ENCODE peak calls at places on chromosomes 6 and 20, in ten cellular contexts. G, A, F, H, M, O, Z, E, U and L are unnamed samples. For H3K9me3, the result is how much of the 10 kb centered on the place peaks cover.

GRCh38 chr6:4640139-4640538 is 136.1 kb upstream of the CDYL start:
- DNase-seq in A (peak), F (peak), H (no peak), E (no peak), Z (peak), U (peak), M (peak), G (no peak), O (no peak), L (peak)

GRCh38 chr6:56690519-56691200 is 48.0 kb upstream of the DST start:
- DNase-seq in O (no peak), A (no peak), F (peak), U (peak), Z (peak), G (peak), H (no peak), M (peak), E (no peak), L (peak)

GRCh38 chr6:38185244-38185643 is 365.7 kb downstream of the ZFAND3 start:
- DNase-seq in M (no peak), H (no peak), F (no peak), G (no peak), Z (no peak), E (no peak), A (no peak), O (no peak), U (no peak), L (no peak)

GRCh38 chr6:144284753-144285547 is at the start of gene UTRN:
- DNase-seq in F (peak), H (peak), M (peak), E (peak), G (peak), Z (peak), O (no peak), A (no peak), U (peak), L (peak)

GRCh38 chr6:119034827-119035458 is 43.5 kb downstream of the FAM184A start:
- DNase-seq in U (peak), Z (no peak), O (no peak), M (no peak), E (no peak), G (no peak), A (no peak), H (no peak), F (no peak), L (no peak)

GRCh38 chr6:124964764-124965105 is 2.5 kb downstream of the RNF217 start:
- DNase-seq in G (no peak), E (no peak), U (no peak), O (no peak), F (no peak), Z (peak), H (no peak), M (peak), A (no peak), L (peak)

GRCh38 chr6:44704240-44705150 is 317.0 kb downstream of the CDC5L start:
- DNase-seq in U (no peak), Z (no peak), H (no peak), E (peak), M (no peak), O (no peak), G (no peak), F (no peak), A (no peak), L (no peak)

GRCh38 chr6:43981363-43981990 is 145.8 kb downstream of the MRPL14 start:
- DNase-seq in O (no peak), A (no peak), Z (no peak), M (no peak), F (no peak), U (no peak), H (no peak), E (no peak), G (no peak), L (no peak)

GRCh38 chr6:6683964-6684363 is 95.4 kb downstream of the LY86 start:
- DNase-seq in U (no peak), Z (no peak), H (no peak), A (no peak), O (no peak), M (no peak), G (no peak), F (no peak), E (no peak), L (no peak)

GRCh38 chr6:109897561-109898080 is 80.5 kb upstream of the GPR6 start:
- DNase-seq in G (no peak), F (no peak), A (no peak), O (no peak), Z (no peak), E (no peak), M (no peak), U (no peak), H (no peak), L (no peak)

GRCh38 chr6:15244605-15245360 is 1.1 kb upstream of the JARID2 start:
- DNase-seq in H (peak), O (no peak), E (peak), F (peak), Z (peak), U (peak), A (no peak), G (peak), M (peak), L (peak)

GRCh38 chr6:34301408-34301807 is 52.6 kb upstream of the SMIM29 start:
- DNase-seq in U (peak), O (no peak), Z (peak), E (no peak), M (peak), H (no peak), G (peak), A (no peak), F (no peak), L (peak)

GRCh38 chr6:43009124-43009523 is 4.6 kb downstream of the MEA1 start:
- DNase-seq in M (peak), U (peak), O (no peak), E (no peak), G (peak), Z (peak), F (no peak), A (no peak), H (peak), L (no peak)

GRCh38 chr6:132023490-132023889 is 72.3 kb upstream of the CCN2 start:
- DNase-seq in Z (no peak), F (no peak), G (peak), E (no peak), U (no peak), H (peak), O (no peak), A (no peak), M (peak), L (peak)

GRCh38 chr6:136405410-136406029 is 115.9 kb upstream of the BCLAF1 start:
- DNase-seq in A (no peak), U (no peak), H (no peak), Z (peak), E (no peak), M (no peak), F (no peak), O (no peak), G (no peak), L (no peak)

GRCh38 chr6:34359438-34360158 is 32.9 kb downstream of the NUDT3 start:
- DNase-seq in Z (peak), G (no peak), H (no peak), O (no peak), F (peak), U (no peak), M (peak), A (no peak), E (no peak), L (peak)

GRCh38 chr6:34227656-34228421 is 8.8 kb upstream of the HMGA1 start:
- DNase-seq in G (no peak), H (no peak), U (no peak), O (no peak), M (peak), F (no peak), A (no peak), Z (no peak), E (no peak), L (no peak)

GRCh38 chr20:5551621-5552020 is 198.6 kb upstream of the SHLD1 start:
- DNase-seq in A (no peak), O (no peak), M (no peak), Z (peak), H (no peak), U (no peak), F (no peak), G (no peak), E (no peak), L (no peak)

GRCh38 chr6:152642578-152643375 is 5.6 kb upstream of the SYNE1 start:
- DNase-seq in E (peak), A (no peak), G (peak), Z (peak), H (peak), O (no peak), M (peak), U (peak), F (peak), L (peak)

GRCh38 chr20:51482836-51483235 is 59.7 kb downstream of the NFATC2 start:
- DNase-seq in U (no peak), O (no peak), M (no peak), G (no peak), H (no peak), Z (no peak), F (no peak), E (no peak), A (no peak), L (no peak)

GRCh38 chr20:34017610-34018009 is 23.9 kb downstream of the RALY start:
- DNase-seq in F (peak), G (no peak), O (no peak), A (peak), E (peak), U (no peak), H (no peak), M (peak), Z (peak), L (peak)

GRCh38 chr20:37576911-37577310 is 49.2 kb upstream of the BLCAP start:
- DNase-seq in F (no peak), H (no peak), A (no peak), O (no peak), U (no peak), Z (no peak), M (no peak), E (no peak), G (no peak), L (no peak)

GRCh38 chr6:127464161-127464880 is 5.1 kb upstream of the KIAA0408 start:
- DNase-seq in A (no peak), U (no peak), Z (peak), E (no peak), H (no peak), M (peak), F (no peak), G (no peak), O (no peak), L (peak)

GRCh38 chr6:124982669-124983068 is 20.4 kb downstream of the RNF217 start:
- DNase-seq in H (no peak), M (no peak), Z (no peak), F (peak), G (no peak), E (no peak), A (no peak), U (no peak), O (no peak), L (no peak)

GRCh38 chr20:60046011-60046413 is 87.8 kb downstream of the CDH26 start:
- DNase-seq in E (no peak), U (no peak), M (peak), Z (peak), A (no peak), H (no peak), F (no peak), G (no peak), O (no peak), L (peak)

GRCh38 chr6:43763133-43763797 is 6.7 kb upstream of the VEGFA start:
- DNase-seq in E (no peak), H (no peak), U (no peak), M (peak), A (no peak), G (no peak), F (no peak), Z (no peak), O (no peak), L (peak)

GRCh38 chr6:163438940-163439335 is 24.4 kb downstream of the QKI start:
- DNase-seq in H (no peak), A (no peak), O (no peak), E (peak), U (no peak), G (peak), F (no peak), M (peak), Z (peak), L (no peak)

GRCh38 chr20:46959081-46959692 is 64.5 kb downstream of the EYA2 start:
- DNase-seq in Z (peak), F (peak), A (no peak), U (no peak), H (no peak), O (no peak), E (no peak), G (no peak), M (peak), L (peak)

GRCh38 chr20:41476013-41476441 is 109.4 kb upstream of the EMILIN3 start:
- DNase-seq in H (no peak), M (peak), U (peak), F (peak), G (peak), E (no peak), O (peak), Z (peak), A (no peak), L (peak)

GRCh38 chr6:119514355-119514754 is 164.8 kb upstream of the MAN1A1 start:
- DNase-seq in G (no peak), Z (no peak), U (no peak), O (no peak), M (no peak), F (no peak), A (no peak), H (no peak), E (no peak), L (no peak)

GRCh38 chr6:115613488-115613887 is 447.2 kb downstream of the FRK start:
- DNase-seq in G (peak), U (no peak), A (no peak), M (peak), F (no peak), Z (peak), O (no peak), E (no peak), H (no peak), L (peak)

GRCh38 chr6:62039602-62040001 is 246.4 kb downstream of the KHDRBS2 start:
- DNase-seq in E (peak), G (no peak), O (no peak), Z (no peak), U (no peak), F (no peak), M (no peak), H (no peak), A (no peak), L (no peak)

GRCh38 chr6:159594750-159595117 is 98.3 kb downstream of the SOD2 start:
- DNase-seq in Z (peak), A (peak), M (peak), O (no peak), F (peak), G (peak), E (no peak), U (peak), H (no peak), L (peak)

GRCh38 chr6:89242574-89243330 is 25.6 kb upstream of the GABRR1 start:
- DNase-seq in F (peak), H (peak), Z (peak), E (peak), M (peak), A (no peak), G (peak), O (peak), U (peak), L (peak)

GRCh38 chr6:86535141-86535540 is 402.2 kb upstream of the HTR1E start:
- DNase-seq in Z (no peak), F (no peak), E (no peak), O (no peak), H (no peak), G (no peak), A (no peak), M (no peak), U (no peak), L (no peak)

GRCh38 chr20:59813948-59814834 is 119.2 kb downstream of the SYCP2 start:
- DNase-seq in H (no peak), A (no peak), M (no peak), G (no peak), Z (no peak), U (no peak), F (no peak), E (no peak), O (no peak), L (no peak)

GRCh38 chr6:3751730-3752537 is 421 bp upstream of the PXDC1 start:
- DNase-seq in O (no peak), H (peak), Z (peak), A (no peak), M (peak), F (peak), E (peak), G (peak), U (peak), L (peak)

GRCh38 chr20:62524486-62524885 is 48.7 kb upstream of the GATA5 start:
- DNase-seq in U (no peak), A (no peak), Z (peak), F (no peak), M (no peak), H (peak), O (no peak), E (no peak), G (no peak), L (no peak)
- TF ChIP-seq EZH2 in U (peak), A (no peak), Z (peak), F (no peak), M (no peak), H (no peak), O (no peak), E (no peak), G (no peak), L (no peak)

GRCh38 chr6:134455319-134455718 is 137.4 kb upstream of the SGK1 start:
- DNase-seq in E (no peak), A (no peak), M (no peak), Z (no peak), F (peak), H (no peak), G (no peak), O (no peak), U (no peak), L (no peak)

GRCh38 chr6:134454794-134455193 is 136.9 kb upstream of the SGK1 start:
- DNase-seq in O (no peak), A (no peak), F (no peak), M (peak), H (no peak), Z (no peak), U (no peak), G (no peak), E (no peak), L (peak)

GRCh38 chr6:134453792-134454510 is 136.0 kb upstream of the SGK1 start:
- DNase-seq in A (no peak), O (no peak), F (no peak), Z (no peak), E (no peak), H (no peak), U (no peak), G (no peak), M (no peak), L (no peak)

GRCh38 chr6:134451529-134451928 is 133.6 kb upstream of the SGK1 start:
- DNase-seq in H (no peak), F (no peak), G (no peak), A (no peak), E (no peak), O (no peak), M (no peak), Z (no peak), U (no peak), L (no peak)

GRCh38 chr6:134452901-134453300 is 135.0 kb upstream of the SGK1 start:
- DNase-seq in H (no peak), M (peak), Z (peak), E (no peak), O (no peak), U (no peak), F (no peak), G (no peak), A (no peak), L (no peak)
- H3K9me3 ChIP-seq in H (under half), M (under half), Z (under half), E (under half), O (under half), U (under half), F (under half), G (under half), A (under half), L (under half)

DNA sequence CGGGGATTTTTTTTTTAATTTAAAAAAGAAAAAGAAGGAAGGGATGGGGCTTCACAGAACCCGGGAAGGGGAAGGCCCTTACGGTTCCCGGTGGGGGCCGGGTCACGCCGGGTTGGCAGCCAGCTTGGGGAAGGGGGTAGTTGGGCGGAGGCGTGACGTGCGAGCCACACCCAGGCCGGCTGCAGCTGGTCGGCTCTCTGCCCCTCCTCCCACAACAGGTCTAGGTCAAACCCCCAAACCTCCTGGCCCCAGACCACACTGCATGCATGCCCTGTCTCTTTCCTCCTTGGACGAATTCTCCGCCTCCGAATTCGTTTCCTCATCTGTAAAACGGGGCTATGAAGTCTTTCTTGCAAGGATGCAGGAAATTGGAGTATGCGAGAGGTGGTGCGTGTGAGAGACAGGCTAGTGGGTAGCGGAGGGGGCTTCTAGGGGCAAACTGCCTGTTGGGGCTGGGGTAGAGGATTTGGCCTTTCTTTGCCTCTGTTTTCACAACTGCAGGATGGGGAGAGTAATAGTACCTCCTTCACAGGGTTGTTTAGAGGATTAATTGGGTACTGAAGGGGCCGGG is 835 bp downstream of the HCK start:
- DNase-seq in Z (no peak), A (no peak), H (peak), E (no peak), F (no peak), M (no peak), G (no peak), U (no peak), O (no peak), L (no peak)
- TF ChIP-seq EZH2 in Z (peak), A (peak), H (no peak), E (no peak), F (peak), M (peak), G (no peak), U (no peak), O (no peak), L (no peak)

GRCh38 chr6:141955621-141956020 is 177.1 kb upstream of the GJE1 start:
- DNase-seq in E (no peak), O (no peak), M (no peak), U (no peak), A (no peak), F (no peak), Z (no peak), G (no peak), H (no peak), L (no peak)
- H3K9me3 ChIP-seq in E (under half), O (under half), M (under half), U (under half), A (under half), F (under half), Z (under half), G (under half), H (under half), L (under half)

GRCh38 chr6:108164815-108165706 is 761 bp upstream of the NR2E1 start:
- DNase-seq in E (no peak), M (no peak), H (peak), Z (peak), U (no peak), G (no peak), A (no peak), F (no peak), O (no peak), L (no peak)
- TF ChIP-seq EZH2 in E (no peak), M (peak), H (peak), Z (peak), U (peak), G (peak), A (peak), F (peak), O (no peak), L (peak)